ENCODE peak calls at places on chromosomes 6 and 20, in six cellular contexts. U is cardiac muscle cell; P is hepatocyte; B is CD4-positive, alpha-beta memory T cell; F is HL-60; O is colonic mucosa. N is an unnamed sample. For H3K27me3, the result is how much of the 10 kb centered on the place peaks cover.

GRCh38 chr6:106117579-106117978 is 31.4 kb downstream of the PRDM1 start:
- DNase-seq in F (peak), U (no peak), B (peak), O (no peak), P (no peak), N (no peak)

GRCh38 chr20:2348336-2348735 is 32.4 kb upstream of the TGM6 start:
- DNase-seq in O (no peak), B (no peak), U (no peak), F (no peak), P (no peak), N (no peak)

GRCh38 chr6:156849806-156850205 is 72.6 kb downstream of the ARID1B start:
- DNase-seq in O (no peak), P (no peak), F (no peak), U (peak), B (no peak), N (no peak)

GRCh38 chr20:45098096-45098773 is 2.7 kb downstream of the KCNS1 start:
- DNase-seq in O (peak), U (peak), B (peak), F (no peak), P (peak), N (peak)

GRCh38 chr6:137697267-137697938 is 169.7 kb upstream of the TNFAIP3 start:
- DNase-seq in O (peak), U (peak), B (no peak), F (no peak), P (peak), N (peak)

GRCh38 chr6:37060195-37060559 is 54.7 kb downstream of the FGD2 start:
- DNase-seq in P (no peak), U (no peak), F (no peak), B (no peak), O (no peak), N (no peak)

GRCh38 chr6:33207569-33208088 is 671 bp upstream of the RING1 start:
- DNase-seq in B (no peak), U (peak), F (peak), O (peak), P (peak), N (peak)

GRCh38 chr20:63617092-63617875 is 9.6 kb downstream of the GMEB2 start:
- DNase-seq in B (no peak), F (no peak), O (no peak), U (no peak), P (no peak), N (no peak)

GRCh38 chr6:157239671-157240058 is 83.7 kb downstream of the TMEM242 start:
- DNase-seq in F (no peak), B (no peak), P (no peak), U (no peak), O (no peak), N (no peak)

GRCh38 chr6:141580988-141581387 is 551.7 kb upstream of the GJE1 start:
- DNase-seq in F (no peak), P (no peak), O (no peak), U (no peak), B (no peak), N (no peak)

GRCh38 chr6:56378966-56379608 is 131.7 kb upstream of the COL21A1 start:
- DNase-seq in O (no peak), U (no peak), P (no peak), F (no peak), B (no peak), N (no peak)

GRCh38 chr6:110295451-110296145 is 62.6 kb downstream of the METTL24 start:
- DNase-seq in F (no peak), O (no peak), P (no peak), U (no peak), B (no peak), N (no peak)

GRCh38 chr6:148427333-148427732 is 84.7 kb downstream of the SASH1 start:
- DNase-seq in U (no peak), O (no peak), F (no peak), P (no peak), B (no peak), N (no peak)

GRCh38 chr6:129485746-129486145 is 224.2 kb downstream of the ARHGAP18 start:
- DNase-seq in P (no peak), F (no peak), B (no peak), U (no peak), O (no peak), N (no peak)

GRCh38 chr6:20409427-20409971 is 7.8 kb downstream of the E2F3 start:
- DNase-seq in U (no peak), F (no peak), P (no peak), B (no peak), O (no peak), N (no peak)

GRCh38 chr6:14880717-14881116 is 365.2 kb upstream of the JARID2 start:
- DNase-seq in P (no peak), O (no peak), F (no peak), B (no peak), U (no peak), N (no peak)

GRCh38 chr6:130377911-130378310 is 12.1 kb downstream of the TMEM200A start:
- DNase-seq in U (no peak), O (peak), B (no peak), F (no peak), P (peak), N (no peak)

GRCh38 chr20:4246428-4246827 is 231.1 kb upstream of the RNF24 start:
- DNase-seq in U (no peak), P (no peak), F (no peak), O (no peak), B (no peak), N (no peak)

GRCh38 chr20:4245542-4245941 is 230.2 kb upstream of the RNF24 start:
- DNase-seq in F (no peak), B (no peak), P (no peak), O (no peak), U (no peak), N (no peak)

GRCh38 chr20:4242376-4242775 is 227.0 kb upstream of the RNF24 start:
- DNase-seq in U (no peak), O (no peak), P (no peak), F (no peak), B (no peak), N (no peak)

GRCh38 chr20:4244700-4245485 is 229.5 kb upstream of the RNF24 start:
- DNase-seq in F (no peak), U (no peak), B (no peak), O (peak), P (peak), N (no peak)

GRCh38 chr20:4243071-4243470 is 227.7 kb upstream of the RNF24 start:
- DNase-seq in O (no peak), U (peak), B (no peak), P (peak), F (no peak), N (peak)
- H3K27me3 ChIP-seq in O (under half), U (half or more), B (under half), P (under half), F (under half), N (under half)

DNA sequence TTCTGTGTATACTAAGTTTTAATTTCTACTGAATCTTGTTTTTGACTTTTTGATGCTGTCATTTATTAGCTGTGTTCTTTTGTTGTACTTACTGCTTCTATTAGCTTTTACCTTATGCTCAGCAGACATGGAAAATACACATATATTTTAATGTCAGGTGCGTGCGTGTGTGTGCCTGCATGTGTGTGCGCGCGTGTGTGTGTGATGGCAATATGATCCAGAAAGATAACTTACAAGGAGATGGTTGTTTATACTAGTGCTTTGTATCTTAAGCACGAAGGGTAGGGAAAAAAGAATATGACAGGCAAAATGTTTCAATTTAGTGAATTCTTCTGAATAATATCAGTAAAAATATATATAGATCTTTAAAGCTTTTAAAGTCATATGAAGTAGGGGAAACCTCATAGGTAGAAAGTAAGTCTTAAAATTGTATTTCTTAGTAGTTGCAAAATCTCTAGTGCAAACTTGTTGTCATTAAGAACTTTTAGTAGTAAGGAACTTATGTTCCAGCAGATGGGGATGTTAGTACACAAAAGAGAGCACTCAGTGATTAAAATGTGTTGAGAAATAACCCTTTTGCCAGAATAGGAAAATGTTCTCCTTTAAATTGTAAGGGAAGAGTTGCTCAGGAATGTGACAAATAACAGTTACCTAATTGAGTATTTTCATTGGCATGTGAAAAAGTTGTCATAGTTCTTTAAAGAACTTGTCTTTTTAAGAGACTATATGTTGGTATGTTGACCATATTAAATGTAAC is 13.2 kb downstream of the QKI start:
- DNase-seq in O (no peak), F (no peak), B (peak), P (peak), U (no peak), N (no peak)
- H3K27me3 ChIP-seq in O (under half), F (under half), B (under half), P (under half), U (under half), N (under half)

DNA sequence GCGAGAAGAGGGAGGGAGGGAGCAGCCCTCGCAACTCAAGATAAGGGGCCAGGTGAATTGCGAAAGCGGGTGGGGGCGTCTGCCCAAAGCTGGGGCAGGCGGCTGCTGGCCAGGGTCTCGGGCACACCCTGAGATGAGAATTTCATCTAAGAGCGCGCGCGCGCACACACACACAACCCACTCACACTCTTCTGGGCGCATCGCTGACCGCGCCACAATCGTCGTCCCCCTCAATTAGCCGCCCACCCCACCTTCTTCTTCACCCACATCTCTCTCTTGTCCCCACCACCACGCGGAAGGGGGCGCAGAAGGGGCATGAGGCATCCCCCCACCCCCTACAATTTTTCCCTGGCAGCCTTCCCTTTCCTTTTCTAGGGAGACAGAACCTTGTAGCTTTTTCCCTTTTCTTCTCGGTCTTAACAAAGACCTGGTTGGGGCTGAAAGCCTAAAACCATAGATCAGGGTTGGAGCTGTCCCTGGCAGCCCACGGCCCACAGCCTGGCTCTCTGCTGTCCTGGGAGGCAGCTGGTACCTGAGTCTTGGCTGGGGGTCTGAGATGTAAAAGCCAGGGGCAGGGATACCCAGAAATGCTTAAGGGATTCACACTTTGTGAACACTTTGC is 737 bp upstream of the PTPRT start:
- DNase-seq in F (no peak), B (no peak), O (no peak), U (no peak), P (no peak), N (peak)
- H3K27me3 ChIP-seq in F (under half), B (under half), O (under half), U (half or more), P (under half), N (under half)

GRCh38 chr6:161064915-161065314 is 73.3 kb downstream of the MAP3K4 start:
- DNase-seq in U (no peak), P (no peak), O (no peak), B (no peak), F (peak), N (no peak)

GRCh38 chr6:161058746-161059145 is 67.2 kb downstream of the MAP3K4 start:
- DNase-seq in B (no peak), O (no peak), F (no peak), P (no peak), U (no peak), N (no peak)

GRCh38 chr6:161057103-161058091 is 65.8 kb downstream of the MAP3K4 start:
- DNase-seq in B (no peak), O (no peak), U (no peak), P (no peak), F (no peak), N (no peak)

GRCh38 chr6:161066511-161066910 is 74.9 kb downstream of the MAP3K4 start:
- DNase-seq in U (peak), P (no peak), O (no peak), B (no peak), F (no peak), N (no peak)

GRCh38 chr6:161061576-161061975 is 70.0 kb downstream of the MAP3K4 start:
- DNase-seq in P (no peak), U (no peak), B (no peak), O (no peak), F (no peak), N (no peak)
- H3K27me3 ChIP-seq in P (under half), U (under half), B (under half), O (under half), F (under half), N (under half)

GRCh38 chr6:158464483-158464882 is 95.4 kb upstream of the TMEM181 start:
- DNase-seq in O (no peak), P (no peak), F (no peak), B (no peak), U (no peak), N (no peak)
- H3K27me3 ChIP-seq in O (under half), P (under half), F (under half), B (under half), U (under half), N (under half)

DNA sequence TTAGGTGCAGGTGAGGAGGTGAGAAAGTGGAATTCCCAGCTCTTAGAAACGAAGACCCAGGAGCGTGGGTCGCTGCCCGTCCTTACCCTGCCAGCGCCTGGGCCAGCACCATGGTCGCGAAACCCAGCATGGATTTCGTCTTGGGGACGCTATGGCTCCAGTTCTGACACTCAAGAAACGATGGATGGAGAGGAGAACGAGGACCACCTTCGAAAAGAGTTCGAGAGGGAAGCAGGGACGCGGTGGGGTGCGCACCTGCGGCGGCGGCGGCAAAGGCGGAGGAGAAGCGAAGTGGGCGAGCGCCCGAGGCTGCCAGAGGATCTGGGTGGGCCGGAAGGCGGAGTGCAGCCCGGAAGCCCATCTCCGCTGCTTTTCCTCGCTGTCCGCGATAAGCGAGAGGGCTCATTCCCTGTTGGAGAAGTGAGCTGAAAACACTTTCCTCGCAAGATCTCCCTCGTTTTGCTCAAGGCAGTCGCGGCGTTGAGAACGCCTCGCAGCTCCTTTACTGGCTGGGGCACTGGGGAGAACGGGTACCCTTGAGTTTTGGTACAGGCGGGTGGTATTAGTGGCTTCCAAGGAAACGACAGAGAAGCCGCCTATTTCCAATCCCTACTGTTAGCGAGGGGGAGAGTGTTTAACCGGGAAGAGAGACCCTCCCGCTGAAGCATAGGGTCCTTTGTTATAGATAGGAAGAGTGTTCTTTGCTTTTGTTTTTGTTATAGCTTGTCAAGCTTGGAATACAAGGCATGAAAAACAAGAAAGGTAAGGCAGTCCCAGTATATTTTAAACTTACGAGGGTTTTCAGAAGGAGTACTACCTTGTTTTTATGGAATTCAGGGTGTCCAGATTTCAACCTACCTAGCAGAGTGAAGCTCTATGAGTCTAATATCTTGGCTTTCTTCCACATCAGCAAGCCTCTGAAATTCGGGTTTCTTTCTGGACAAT is 109.5 kb downstream of the TRIM27 start:
- DNase-seq in P (no peak), F (no peak), B (no peak), O (no peak), U (peak), N (peak)
- H3K27me3 ChIP-seq in P (half or more), F (under half), B (half or more), O (half or more), U (half or more), N (half or more)

GRCh38 chr6:108160009-108160408 is 5.8 kb upstream of the NR2E1 start:
- DNase-seq in F (no peak), B (no peak), U (no peak), O (no peak), P (no peak), N (peak)

GRCh38 chr6:108156938-108157233 is 8.9 kb upstream of the NR2E1 start:
- DNase-seq in P (no peak), U (no peak), F (no peak), B (no peak), O (no peak), N (no peak)

GRCh38 chr6:108157972-108158441 is 7.8 kb upstream of the NR2E1 start:
- DNase-seq in P (no peak), U (no peak), F (no peak), B (no peak), O (no peak), N (peak)

GRCh38 chr6:108157234-108157971 is 8.4 kb upstream of the NR2E1 start:
- DNase-seq in U (no peak), B (no peak), O (no peak), F (no peak), P (no peak), N (peak)

GRCh38 chr6:108156180-108156937 is 9.5 kb upstream of the NR2E1 start:
- DNase-seq in B (no peak), U (no peak), F (no peak), O (no peak), P (no peak), N (peak)
- H3K27me3 ChIP-seq in B (under half), U (half or more), F (half or more), O (half or more), P (half or more), N (half or more)

GRCh38 chr6:30447237-30447636 is 42.1 kb upstream of the HLA-E start:
- DNase-seq in O (no peak), U (peak), F (no peak), P (peak), B (no peak), N (peak)

GRCh38 chr6:30450548-30450907 is 38.8 kb upstream of the HLA-E start:
- DNase-seq in B (no peak), O (no peak), U (no peak), F (no peak), P (no peak), N (no peak)

GRCh38 chr6:30452736-30453507 is 36.4 kb upstream of the HLA-E start:
- DNase-seq in B (no peak), U (no peak), O (no peak), F (no peak), P (no peak), N (no peak)

GRCh38 chr6:30446259-30446658 is 43.0 kb upstream of the HLA-E start:
- DNase-seq in P (no peak), U (no peak), F (no peak), O (no peak), B (no peak), N (no peak)

DNA sequence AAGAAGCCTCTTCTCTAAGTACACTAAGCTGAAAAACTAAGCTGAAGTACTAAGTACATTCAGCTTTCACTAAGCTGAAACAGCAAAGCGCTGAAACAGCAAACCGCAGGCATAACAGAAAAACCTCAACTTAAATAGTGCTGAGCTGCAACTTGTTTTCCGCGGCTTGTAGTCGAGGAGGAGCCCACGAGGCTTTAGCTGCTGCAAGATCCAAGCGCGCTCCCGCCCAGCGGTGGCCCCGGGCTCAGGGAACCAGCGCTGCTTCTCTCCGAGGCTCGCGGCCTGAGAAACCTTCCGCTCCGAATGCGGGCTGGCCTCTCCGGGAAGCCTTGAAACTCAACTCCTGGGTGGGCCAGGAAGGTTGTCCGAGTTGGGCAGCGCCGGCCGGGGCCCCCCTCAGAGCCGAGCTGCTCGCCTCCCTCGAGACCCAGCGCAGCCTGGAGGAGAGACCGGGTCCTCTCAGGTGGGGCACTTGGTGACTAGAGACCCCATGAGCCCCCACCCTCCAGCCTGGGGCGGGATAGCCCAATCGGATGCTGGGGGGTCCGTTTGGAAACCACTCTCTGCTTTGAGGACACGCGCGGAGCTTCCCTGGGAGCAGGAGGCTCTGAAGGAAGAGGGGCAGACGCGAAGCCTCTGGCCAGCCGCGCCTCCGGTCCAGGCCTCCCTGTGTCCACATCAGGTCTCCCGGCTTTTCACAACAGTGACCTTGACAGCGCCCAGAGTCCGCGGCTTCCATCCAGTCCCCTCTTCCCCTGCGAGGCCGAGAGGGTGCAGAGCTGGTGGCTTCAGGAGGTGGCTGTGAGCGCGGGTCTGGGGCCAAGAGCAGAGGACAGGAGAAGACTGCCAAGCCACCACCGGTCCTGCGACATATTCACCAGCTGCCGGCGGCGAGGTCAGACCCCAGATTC is 38.1 kb upstream of the HLA-E start:
- DNase-seq in O (peak), P (peak), U (no peak), B (peak), F (peak), N (peak)
- H3K27me3 ChIP-seq in O (half or more), P (half or more), U (half or more), B (half or more), F (half or more), N (under half)

DNA sequence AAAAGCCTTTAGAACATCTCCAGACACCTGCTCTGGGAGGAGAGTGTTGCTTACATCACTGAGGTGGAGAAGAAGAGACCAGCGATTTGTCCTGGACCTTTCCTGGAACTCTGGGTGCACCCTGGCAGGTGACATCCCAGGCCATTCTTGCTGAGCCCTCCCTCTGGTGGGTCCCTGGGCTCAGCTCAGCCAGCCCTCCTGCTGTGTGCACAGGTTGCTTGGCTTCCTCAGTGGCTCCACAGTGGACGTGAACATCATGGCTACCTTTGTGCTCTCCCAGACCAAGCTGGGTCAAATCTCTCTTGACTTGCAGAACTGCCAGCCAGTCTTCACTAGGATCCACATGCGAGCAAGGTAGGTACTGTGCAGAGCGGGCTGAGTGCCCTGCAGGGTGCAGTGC is 19.9 kb upstream of the BPIFA2 start:
- DNase-seq in P (no peak), B (no peak), U (no peak), O (no peak), F (no peak), N (no peak)
- H3K27me3 ChIP-seq in P (under half), B (under half), U (under half), O (under half), F (under half), N (under half)

GRCh38 chr20:59515013-59515905 is 89.1 kb upstream of the PHACTR3 start:
- DNase-seq in U (peak), P (peak), B (no peak), F (peak), O (peak), N (peak)
- H3K27me3 ChIP-seq in U (under half), P (under half), B (under half), F (under half), O (under half), N (under half)

N was measured in H7.